ENCODE peak calls at places on chromosomes 13 and 19, in ten cellular contexts. P is tibial nerve, T is mucosa of descending colon, I is fibroblast of lung, Q is neural progenitor cell, N is SK-N-SH, K is upper lobe of right lung, M is heart left ventricle, X is GM23248, B is A673. G is an unnamed sample. For H3K36me3 and H3K4me1, the result is how much of the 10 kb centered on the place peaks cover.

GRCh38 chr19:48899781-48900476 is at the start of gene NUCB1:
- DNase-seq in B (peak), P (peak), I (peak), N (peak), X (peak), Q (peak), T (peak), K (peak), M (peak), G (peak)

GRCh38 chr19:3725640-3726310 is 17.6 kb downstream of the TJP3 start:
- DNase-seq in N (peak), P (no peak), T (peak), K (peak), I (no peak), Q (peak), X (no peak), B (peak), M (no peak), G (no peak)

GRCh38 chr13:112569771-112570288 is 18.1 kb downstream of the TUBGCP3 start:
- DNase-seq in P (no peak), I (no peak), B (no peak), X (no peak), K (no peak), N (no peak), Q (no peak), T (no peak), M (no peak), G (no peak)

GRCh38 chr13:99605417-99606321 is 104.4 kb downstream of the TM9SF2 start:
- DNase-seq in I (no peak), Q (peak), B (no peak), P (no peak), N (peak), X (peak), T (peak), M (peak), K (peak), G (peak)

GRCh38 chr19:44741841-44742352 is 6.6 kb upstream of the BCL3 start:
- DNase-seq in K (peak), X (peak), M (peak), T (peak), Q (peak), B (peak), N (peak), I (peak), P (peak), G (no peak)

GRCh38 chr13:29676535-29676934 is 81.0 kb upstream of the SLC7A1 start:
- DNase-seq in Q (no peak), T (no peak), I (no peak), K (no peak), N (no peak), X (peak), M (no peak), P (no peak), B (no peak), G (no peak)

GRCh38 chr13:30652746-30653145 is 35.0 kb downstream of the USPL1 start:
- DNase-seq in P (no peak), T (no peak), Q (no peak), M (no peak), N (no peak), B (peak), I (peak), K (no peak), X (no peak), G (no peak)

GRCh38 chr19:28633223-28634030 is 579.5 kb downstream of the UQCRFS1 start:
- DNase-seq in P (no peak), N (peak), Q (peak), I (peak), B (peak), K (no peak), M (no peak), T (no peak), X (peak), G (no peak)

GRCh38 chr13:36965767-36966166 is 33.4 kb downstream of the ALG5 start:
- DNase-seq in B (peak), K (no peak), M (no peak), Q (no peak), N (no peak), I (peak), T (no peak), P (no peak), X (peak), G (no peak)

GRCh38 chr13:113622791-113623490 is 35.1 kb downstream of the ATP4B start:
- DNase-seq in T (no peak), N (no peak), Q (no peak), P (no peak), X (peak), B (no peak), I (no peak), K (no peak), M (no peak), G (no peak)

GRCh38 chr19:15252398-15253018 is 20.3 kb upstream of the EPHX3 start:
- DNase-seq in Q (peak), T (no peak), I (peak), P (no peak), N (no peak), X (peak), B (peak), M (no peak), K (no peak), G (no peak)

GRCh38 chr13:66443926-66444325 is 786.2 kb downstream of the PCDH9 start:
- DNase-seq in I (no peak), X (no peak), T (no peak), B (no peak), N (no peak), Q (no peak), M (no peak), K (no peak), P (no peak), G (no peak)

GRCh38 chr13:110722971-110723370 is 9.5 kb downstream of the ING1 start:
- DNase-seq in T (no peak), K (no peak), P (no peak), B (no peak), M (no peak), I (no peak), X (no peak), N (no peak), Q (no peak), G (no peak)

GRCh38 chr13:80921971-80922370 is 581.0 kb upstream of the SPRY2 start:
- DNase-seq in M (no peak), B (no peak), Q (no peak), T (no peak), X (no peak), I (peak), P (no peak), N (no peak), K (no peak), G (no peak)

GRCh38 chr13:95676100-95676774 is 702 bp upstream of the DNAJC3 start:
- DNase-seq in X (peak), I (peak), K (peak), T (no peak), Q (no peak), M (peak), P (no peak), B (peak), N (no peak), G (peak)

GRCh38 chr19:41149831-41150230 is 35.6 kb downstream of the CYP2F1 start:
- DNase-seq in N (no peak), X (no peak), I (no peak), Q (no peak), K (no peak), M (no peak), B (no peak), T (no peak), P (no peak), G (no peak)

GRCh38 chr19:9528757-9529336 is 9.6 kb downstream of the ZNF426 start:
- DNase-seq in X (peak), B (no peak), N (no peak), I (peak), P (no peak), Q (no peak), T (no peak), M (no peak), K (no peak), G (no peak)

GRCh38 chr13:114063545-114064515 is 68.6 kb downstream of the RASA3 start:
- DNase-seq in I (peak), T (peak), B (no peak), P (peak), N (peak), Q (peak), M (peak), K (peak), X (peak), G (no peak)

GRCh38 chr19:4061178-4061682 is 5.5 kb downstream of the ZBTB7A start:
- DNase-seq in P (peak), T (peak), I (no peak), N (no peak), M (peak), X (peak), B (no peak), Q (no peak), K (peak), G (no peak)

GRCh38 chr13:32009362-32009761 is 22.2 kb upstream of the FRY start:
- DNase-seq in B (no peak), I (no peak), X (no peak), T (no peak), P (no peak), M (no peak), N (no peak), Q (no peak), K (no peak), G (no peak)

GRCh38 chr19:54470991-54471782 is 1.9 kb downstream of the CDC42EP5 start:
- DNase-seq in K (no peak), N (no peak), M (peak), T (peak), X (peak), Q (peak), I (no peak), P (peak), B (peak), G (no peak)

GRCh38 chr13:93338906-93339305 is 112.3 kb downstream of the GPC6 start:
- DNase-seq in N (no peak), X (peak), T (no peak), K (no peak), I (no peak), B (no peak), P (no peak), M (no peak), Q (no peak), G (no peak)

GRCh38 chr13:30119476-30119875 is 187.9 kb downstream of the KATNAL1 start:
- DNase-seq in M (no peak), K (no peak), N (no peak), X (peak), P (no peak), T (no peak), B (peak), I (peak), Q (no peak), G (peak)

GRCh38 chr13:81480634-81481033 is 1139.7 kb upstream of the SPRY2 start:
- DNase-seq in T (no peak), M (no peak), X (no peak), P (no peak), K (no peak), B (peak), I (no peak), Q (no peak), N (no peak), G (no peak)

GRCh38 chr19:32708457-32708856 is 11.1 kb upstream of the TDRD12 start:
- DNase-seq in Q (no peak), X (no peak), N (no peak), I (no peak), K (no peak), B (no peak), P (no peak), M (no peak), T (no peak), G (no peak)

GRCh38 chr13:26980099-26981031 is 191.2 kb downstream of the USP12 start:
- DNase-seq in T (no peak), B (no peak), K (no peak), X (no peak), I (no peak), P (no peak), N (no peak), Q (no peak), M (no peak), G (no peak)

GRCh38 chr13:100212904-100213538 is 124.1 kb downstream of the PCCA start:
- DNase-seq in N (no peak), P (no peak), K (no peak), X (no peak), Q (no peak), M (no peak), T (no peak), B (no peak), I (no peak), G (no peak)

GRCh38 chr13:110499621-110500281 is 61.8 kb downstream of the RAB20 start:
- DNase-seq in X (no peak), P (no peak), N (no peak), M (no peak), Q (no peak), I (no peak), K (no peak), T (no peak), B (peak), G (no peak)

GRCh38 chr19:50358483-50359431 is 6.7 kb downstream of the NAPSA start:
- DNase-seq in K (peak), I (peak), X (peak), Q (no peak), M (peak), B (peak), N (peak), T (peak), P (no peak), G (peak)

GRCh38 chr13:99220199-99220931 is 19.7 kb downstream of the UBAC2 start:
- DNase-seq in Q (no peak), M (no peak), X (no peak), T (no peak), P (no peak), B (no peak), I (no peak), N (no peak), K (no peak), G (peak)

GRCh38 chr13:45403081-45403480 is 15.1 kb downstream of the SLC25A30 start:
- DNase-seq in M (no peak), K (no peak), X (no peak), B (no peak), N (no peak), T (no peak), Q (no peak), I (no peak), P (no peak), G (no peak)

GRCh38 chr13:50444726-50445125 is 398.8 kb downstream of the DLEU7 start:
- DNase-seq in T (no peak), I (no peak), N (no peak), K (no peak), B (no peak), Q (no peak), P (no peak), M (no peak), X (no peak), G (no peak)

GRCh38 chr13:68078874-68079273 is 848.7 kb upstream of the PCDH9 start:
- DNase-seq in M (no peak), P (no peak), K (no peak), Q (no peak), X (no peak), N (no peak), T (no peak), B (no peak), I (no peak), G (no peak)
- H3K36me3 ChIP-seq in M (under half), P (under half), K (under half), Q (under half), X (under half), N (under half), T (under half), B (under half), I (under half), G (under half)

DNA sequence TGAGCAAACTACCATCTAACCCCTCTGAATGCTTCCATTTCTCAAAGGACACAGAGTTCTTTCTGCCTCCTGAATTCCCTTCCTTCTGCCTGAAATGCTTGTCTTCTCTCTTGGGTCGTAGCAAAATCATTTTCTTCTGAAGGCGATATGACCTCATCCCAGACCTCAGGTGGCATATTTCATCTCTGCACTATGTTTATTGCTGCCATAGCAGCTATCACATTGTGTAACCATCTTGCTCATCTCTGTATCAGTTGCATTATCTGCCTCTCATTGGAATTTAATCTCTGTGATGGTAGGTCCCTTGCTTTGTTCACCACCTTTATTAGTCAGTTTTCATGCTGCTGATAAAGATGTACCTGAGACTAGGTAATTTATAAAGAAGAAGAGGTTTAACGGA is 32.5 kb upstream of the RAP2A start:
- DNase-seq in M (no peak), P (no peak), T (no peak), I (no peak), Q (no peak), N (no peak), K (no peak), B (no peak), X (no peak), G (no peak)
- H3K4me3 ChIP-seq in M (no peak), P (no peak), T (no peak), I (no peak), Q (no peak), N (no peak), K (no peak), B (no peak), X (no peak), G (no peak)

GRCh38 chr19:6269101-6269886 is 10.5 kb downstream of the MLLT1 start:
- DNase-seq in P (no peak), X (no peak), M (no peak), B (no peak), I (no peak), Q (no peak), K (no peak), N (no peak), T (no peak), G (no peak)
- H3K4me1 ChIP-seq in P (under half), X (under half), M (under half), B (under half), I (under half), Q (under half), K (half or more), N (half or more), T (under half), G (under half)

GRCh38 chr19:17656970-17657369 is 31.2 kb downstream of the UNC13A start:
- DNase-seq in Q (no peak), B (no peak), T (peak), P (no peak), N (no peak), M (no peak), X (no peak), I (no peak), K (no peak), G (no peak)

GRCh38 chr19:17658240-17658639 is 29.9 kb downstream of the UNC13A start:
- DNase-seq in X (no peak), T (no peak), N (no peak), Q (no peak), P (no peak), M (no peak), K (no peak), B (no peak), I (no peak), G (no peak)

GRCh38 chr19:17655751-17656480 is 32.2 kb downstream of the UNC13A start:
- DNase-seq in X (no peak), K (no peak), I (no peak), Q (no peak), B (no peak), N (no peak), T (no peak), M (no peak), P (no peak), G (no peak)

GRCh38 chr19:17652627-17653026 is 35.5 kb downstream of the UNC13A start:
- DNase-seq in K (no peak), M (no peak), N (no peak), Q (no peak), T (no peak), X (no peak), P (no peak), I (no peak), B (no peak), G (no peak)

GRCh38 chr19:17654993-17655392 is 33.2 kb downstream of the UNC13A start:
- DNase-seq in T (peak), X (no peak), B (no peak), Q (no peak), P (no peak), N (peak), I (no peak), K (no peak), M (no peak), G (peak)
- H3K36me3 ChIP-seq in T (under half), X (under half), B (under half), Q (under half), P (under half), N (under half), I (under half), K (under half), M (under half), G (under half)

DNA sequence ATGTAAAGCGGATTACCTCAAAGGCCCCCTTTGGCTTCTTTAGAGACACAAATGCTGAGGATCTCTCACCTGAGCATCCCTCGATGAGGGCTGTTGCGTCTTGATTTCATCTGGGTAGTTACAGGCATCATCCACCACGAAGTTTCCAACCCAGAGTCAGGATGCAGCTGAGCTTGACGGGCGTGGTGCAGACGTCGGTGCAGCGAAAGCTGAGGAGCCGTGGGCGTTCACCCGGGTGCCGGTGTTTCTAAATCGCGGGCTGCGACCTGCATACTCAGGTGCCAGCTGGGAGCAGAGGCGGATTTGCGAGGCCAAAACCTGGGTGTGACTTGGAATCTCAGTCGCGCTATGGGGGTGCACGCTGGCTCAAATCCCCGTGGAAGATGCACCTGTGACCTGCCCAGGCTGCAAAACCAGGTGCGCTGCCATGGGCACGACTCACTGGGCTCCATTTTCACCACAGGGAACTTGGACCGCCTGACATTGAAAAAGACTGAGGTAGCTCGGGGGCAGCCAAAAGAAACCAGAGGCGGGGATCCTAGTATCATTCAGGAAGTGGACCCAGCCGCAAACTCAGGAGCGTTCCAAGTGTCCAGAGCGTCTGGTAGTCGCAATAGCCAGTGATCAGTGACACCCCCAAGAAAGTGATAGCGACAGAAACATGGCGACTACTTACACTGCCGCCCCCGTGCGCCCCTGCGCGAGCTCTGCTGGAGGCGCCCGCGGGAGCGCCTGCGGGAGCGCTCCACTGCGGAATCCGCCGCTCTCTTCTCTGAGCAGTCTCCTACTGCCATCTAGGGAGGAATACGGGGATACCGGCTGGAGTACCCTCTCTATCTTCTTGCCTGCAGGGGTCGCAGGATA is 36.4 kb upstream of the IGFL4 start:
- DNase-seq in N (peak), T (peak), I (peak), Q (peak), K (no peak), B (peak), P (no peak), X (peak), M (no peak), G (peak)
- H3K4me3 ChIP-seq in N (peak), T (no peak), I (peak), Q (peak), K (no peak), B (peak), P (peak), X (peak), M (no peak), G (no peak)

DNA sequence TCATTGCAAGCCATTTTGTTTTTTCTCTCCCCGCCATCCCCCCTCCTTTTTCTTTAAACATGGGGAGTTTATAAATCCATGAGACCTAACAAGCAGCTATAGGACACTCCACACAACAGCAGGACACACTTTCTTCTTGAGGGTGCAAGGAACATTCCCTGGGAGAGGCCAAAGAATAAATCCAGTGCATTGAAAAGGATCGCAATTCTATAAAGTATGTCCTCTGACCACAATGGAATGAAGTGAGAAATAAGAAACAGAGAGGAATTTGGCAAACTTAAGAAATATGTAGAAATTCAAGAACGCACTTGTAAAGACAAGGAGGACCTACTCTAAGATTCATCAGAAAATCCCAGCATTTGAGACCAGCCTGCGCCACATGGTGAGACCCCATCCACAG is 11.9 kb downstream of the KLF2 start:
- DNase-seq in B (no peak), Q (no peak), T (no peak), I (peak), N (no peak), K (no peak), M (no peak), X (peak), P (no peak), G (no peak)
- H3K4me1 ChIP-seq in B (under half), Q (under half), T (under half), I (under half), N (under half), K (under half), M (under half), X (under half), P (under half), G (half or more)

GRCh38 chr19:56125806-56126590 is 4.9 kb upstream of the ZNF787 start:
- DNase-seq in X (no peak), M (no peak), B (no peak), T (no peak), I (peak), P (no peak), Q (no peak), N (no peak), K (no peak), G (no peak)
- H3K36me3 ChIP-seq in X (under half), M (under half), B (under half), T (under half), I (under half), P (under half), Q (under half), N (under half), K (under half), G (under half)

GRCh38 chr19:39499082-39499642 is 415 bp downstream of the DLL3 start:
- DNase-seq in K (no peak), Q (peak), M (no peak), X (peak), I (no peak), N (peak), T (no peak), B (peak), P (no peak), G (no peak)
- H3K4me3 ChIP-seq in K (no peak), Q (peak), M (no peak), X (no peak), I (no peak), N (peak), T (no peak), B (peak), P (no peak), G (no peak)